ENCODE peak calls at places on chromosomes 2 and 18, in six cellular contexts. W is A549, R is uterus, T is OCI-LY7, P is pancreas, A is stomach. K is an unnamed sample.

GRCh38 chr2:146541896-146542295 is 1302.9 kb upstream of the ACVR2A start:
- DNase-seq in T (no peak), A (no peak), W (no peak), R (no peak), P (no peak), K (no peak)

GRCh38 chr18:78924301-78925192 is 55.1 kb upstream of the SALL3 start:
- DNase-seq in P (no peak), R (no peak), A (no peak), T (no peak), W (no peak), K (no peak)

GRCh38 chr2:100796499-100797100 is 23.3 kb upstream of the NPAS2 start:
- DNase-seq in T (no peak), W (no peak), A (no peak), P (no peak), R (no peak), K (no peak)

GRCh38 chr2:231069379-231070054 is 12.8 kb downstream of the PSMD1 start:
- DNase-seq in R (no peak), W (no peak), P (no peak), A (no peak), T (no peak), K (no peak)

GRCh38 chr2:9462872-9463697 is 11.3 kb upstream of the IAH1 start:
- DNase-seq in R (no peak), W (no peak), A (no peak), T (no peak), P (no peak), K (no peak)

GRCh38 chr18:24792164-24792563 is 331.7 kb downstream of the HRH4 start:
- DNase-seq in A (no peak), R (no peak), W (no peak), T (no peak), P (no peak), K (no peak)

GRCh38 chr2:23632386-23632785 is 247.4 kb downstream of the KLHL29 start:
- DNase-seq in W (no peak), T (no peak), P (no peak), A (no peak), R (no peak), K (no peak)

GRCh38 chr2:1277634-1278033 is 135.6 kb upstream of the TPO start:
- DNase-seq in A (no peak), R (no peak), T (no peak), P (no peak), W (no peak), K (no peak)

GRCh38 chr2:127342101-127342500 is 45.7 kb downstream of the MAP3K2 start:
- DNase-seq in P (no peak), W (no peak), R (no peak), A (no peak), T (peak), K (no peak)

GRCh38 chr2:160666019-160666676 is 172.5 kb upstream of the RBMS1 start:
- DNase-seq in P (no peak), R (peak), A (no peak), T (no peak), W (peak), K (no peak)

GRCh38 chr2:233125455-233126065 is 65.4 kb downstream of the INPP5D start:
- DNase-seq in A (no peak), R (no peak), W (no peak), T (no peak), P (no peak), K (no peak)

GRCh38 chr18:51151568-51152511 is 45.6 kb downstream of the MEX3C start:
- DNase-seq in W (no peak), T (peak), A (peak), R (no peak), P (no peak), K (no peak)

GRCh38 chr2:220646424-220646823 is 925.7 kb downstream of the EPHA4 start:
- DNase-seq in R (no peak), W (no peak), T (no peak), P (no peak), A (no peak), K (no peak)

GRCh38 chr2:97951155-97951670 is 44.5 kb downstream of the TMEM131 start:
- DNase-seq in W (no peak), R (no peak), P (no peak), T (no peak), A (no peak), K (no peak)

GRCh38 chr2:212940816-212941215 is 210.6 kb downstream of the IKZF2 start:
- DNase-seq in T (no peak), P (peak), A (peak), W (no peak), R (no peak), K (no peak)

GRCh38 chr2:169734172-169734847 is 678 bp downstream of the KLHL23 start:
- DNase-seq in T (no peak), W (no peak), A (peak), P (peak), R (peak), K (no peak)
- H3K27ac ChIP-seq in T (no peak), W (peak), A (no peak), P (no peak), R (peak), K (peak)

GRCh38 chr2:190766581-190766980 is 114.0 kb upstream of the GLS start:
- DNase-seq in A (no peak), W (no peak), R (no peak), P (no peak), T (no peak), K (no peak)

GRCh38 chr2:190767821-190768220 is 112.8 kb upstream of the GLS start:
- DNase-seq in R (no peak), W (no peak), T (no peak), A (no peak), P (no peak), K (no peak)

GRCh38 chr2:190766174-190766572 is 114.4 kb upstream of the GLS start:
- DNase-seq in A (no peak), R (no peak), W (no peak), P (no peak), T (no peak), K (no peak)

GRCh38 chr2:190763901-190764514 is 115.1 kb downstream of the NAB1 start:
- DNase-seq in T (no peak), W (no peak), R (no peak), A (no peak), P (no peak), K (no peak)

DNA sequence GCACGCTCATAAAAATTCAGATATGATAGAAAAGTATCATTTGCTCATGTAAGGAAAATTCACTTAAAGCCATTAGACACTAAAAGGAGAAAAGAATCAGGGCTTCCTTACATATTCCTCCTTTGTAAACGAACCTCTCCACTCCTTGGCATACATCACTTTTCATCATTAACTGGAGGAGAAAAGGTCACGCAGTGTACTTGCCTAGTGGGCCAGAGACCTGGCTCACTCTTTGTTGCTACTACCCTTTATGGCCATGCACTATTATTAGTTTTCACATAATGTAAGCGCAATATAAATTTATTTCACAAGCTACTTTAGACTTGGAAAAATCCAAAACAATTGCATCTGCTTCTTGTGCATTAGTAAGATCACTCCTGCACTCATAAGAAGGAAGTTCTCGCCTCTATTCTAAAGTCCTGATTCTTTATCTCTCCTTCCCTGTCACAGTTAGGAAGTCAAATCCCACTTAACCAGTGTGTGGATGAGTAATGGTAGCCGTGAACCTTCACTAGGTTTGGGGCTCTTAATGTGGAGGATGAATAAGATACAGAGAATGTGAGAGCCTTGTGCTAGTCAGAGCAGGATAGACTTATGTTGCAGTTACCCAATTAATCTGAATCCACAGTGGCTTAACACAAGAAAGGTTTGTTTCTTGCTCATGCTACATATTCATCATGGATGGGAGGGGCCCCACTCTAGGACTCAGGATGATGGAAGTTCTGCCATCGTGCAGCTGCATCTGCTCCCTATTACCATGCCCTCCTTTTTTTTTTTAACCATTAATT is 115.0 kb upstream of the GLS start:
- DNase-seq in R (no peak), T (no peak), P (no peak), W (no peak), A (no peak), K (no peak)
- H3K27ac ChIP-seq in R (no peak), T (no peak), P (no peak), W (no peak), A (no peak), K (no peak)

GRCh38 chr2:186503827-186504606 is 18.0 kb downstream of the ZC3H15 start:
- DNase-seq in P (no peak), T (peak), R (no peak), A (no peak), W (no peak), K (no peak)
- H3K27ac ChIP-seq in P (no peak), T (no peak), R (no peak), A (no peak), W (no peak), K (no peak)

GRCh38 chr2:204260906-204261305 is 284.4 kb upstream of the PARD3B start:
- DNase-seq in P (no peak), T (no peak), R (no peak), W (no peak), A (no peak), K (no peak)
- H3K27ac ChIP-seq in P (no peak), T (no peak), R (no peak), W (no peak), A (no peak), K (no peak)

GRCh38 chr2:105397025-105397722 is 1.7 kb downstream of the FHL2 start:
- DNase-seq in W (peak), A (no peak), P (no peak), T (no peak), R (no peak), K (no peak)
- H3K27ac ChIP-seq in W (peak), A (peak), P (no peak), T (no peak), R (peak), K (peak)

DNA sequence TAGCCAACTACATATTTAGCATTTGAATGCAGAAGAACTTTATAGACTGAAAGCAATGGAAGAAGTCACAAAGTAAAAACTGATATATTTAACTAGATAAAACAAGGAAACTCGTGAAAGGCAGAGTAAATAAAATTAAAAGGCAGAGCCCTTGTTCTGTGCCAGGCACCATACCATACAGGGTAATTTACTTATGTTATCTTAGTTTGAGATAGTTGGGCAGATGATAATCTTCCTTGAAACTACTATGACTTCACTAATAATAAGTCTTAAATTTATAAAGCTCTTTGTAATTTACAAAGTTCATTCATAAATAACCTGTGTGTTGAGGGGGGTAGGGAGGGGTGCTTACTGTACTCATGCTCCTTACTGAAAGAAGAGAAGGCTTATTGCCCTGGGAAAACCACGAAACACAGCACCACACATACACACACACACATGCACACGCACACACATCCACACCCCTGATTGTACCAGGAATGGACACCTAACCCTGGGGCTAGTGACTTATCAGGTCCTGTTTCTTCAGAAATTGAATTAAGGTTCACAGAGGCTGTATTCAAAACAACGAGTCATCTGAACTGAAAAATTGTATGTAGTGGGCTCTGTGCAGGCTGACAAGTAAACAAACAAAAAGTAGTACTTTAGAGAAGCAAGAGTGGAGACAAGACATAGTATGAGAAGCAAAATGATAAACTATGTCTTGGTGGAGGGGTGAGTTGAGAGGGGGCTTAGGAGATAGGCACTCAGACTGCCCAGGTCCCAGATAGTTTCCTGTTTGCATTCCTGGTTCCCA is 38.1 kb downstream of the AGFG1 start:
- DNase-seq in R (no peak), A (no peak), W (no peak), T (no peak), P (no peak), K (no peak)
- H3K27ac ChIP-seq in R (no peak), A (peak), W (peak), T (no peak), P (no peak), K (no peak)